ENCODE peak calls at places on chromosomes 16 and 17, in five cellular contexts. W, B, G, I and K are unnamed samples.

GRCh38 chr17:78935419-78936323 is 10.5 kb upstream of the TIMP2 start:
- DNase-seq in W (peak; percentile 98), B (peak; percentile 94), G (peak; percentile 61), I (no peak), K (no peak)

GRCh38 chr16:27982184-27982583 is 81.3 kb downstream of the GSG1L start:
- DNase-seq in W (no peak), B (no peak), G (no peak), I (no peak), K (no peak)

GRCh38 chr17:18362509-18363020 is 785 bp downstream of the SHMT1 start:
- DNase-seq in W (peak; percentile 57), B (peak; percentile 71), G (no peak), I (no peak), K (peak; percentile 98)

GRCh38 chr16:75818491-75818890 is 92.2 kb upstream of the CPHXL start:
- DNase-seq in W (peak; percentile 0), B (no peak), G (no peak), I (no peak), K (no peak)

GRCh38 chr16:81567987-81568748 is 123.6 kb downstream of the CMIP start:
- DNase-seq in W (peak; percentile 57), B (no peak), G (no peak), I (no peak), K (peak; percentile 13)

GRCh38 chr17:81815646-81815985 is 11.7 kb downstream of the GCGR start:
- DNase-seq in W (no peak), B (no peak), G (no peak), I (no peak), K (no peak)

GRCh38 chr16:30609002-30609927 is 924 bp downstream of the ZNF689 start:
- DNase-seq in W (peak; percentile 59), B (no peak), G (no peak), I (peak; percentile 15), K (peak; percentile 60)

GRCh38 chr17:57401556-57402488 is 145.5 kb downstream of the MSI2 start:
- DNase-seq in W (no peak), B (no peak), G (no peak), I (no peak), K (no peak)

GRCh38 chr17:1229891-1230571 is 40.2 kb upstream of the BHLHA9 start:
- DNase-seq in W (no peak), B (no peak), G (no peak), I (no peak), K (no peak)

GRCh38 chr17:80834896-80835281 is 156.8 kb upstream of the CHMP6 start:
- DNase-seq in W (no peak), B (no peak), G (no peak), I (no peak), K (no peak)

GRCh38 chr17:59493867-59494266 is 71.5 kb upstream of the DHX40 start:
- DNase-seq in W (no peak), B (no peak), G (no peak), I (no peak), K (no peak)

GRCh38 chr16:35391328-35391727 is 1931.9 kb downstream of the TP53TG3F start:
- DNase-seq in W (no peak), B (no peak), G (no peak), I (no peak), K (no peak)

GRCh38 chr16:65319621-65320231 is 197.9 kb upstream of the CDH11 start:
- DNase-seq in W (no peak), B (no peak), G (no peak), I (no peak), K (no peak)

GRCh38 chr17:17906418-17907215 is 65.6 kb downstream of the TOM1L2 start:
- DNase-seq in W (no peak), B (no peak), G (no peak), I (no peak), K (no peak)

GRCh38 chr17:77701996-77702395 is 256.5 kb upstream of the TNRC6C start:
- DNase-seq in W (no peak), B (no peak), G (no peak), I (no peak), K (no peak)

GRCh38 chr16:27264151-27264550 is 4.4 kb downstream of the NSMCE1 start:
- DNase-seq in W (peak; percentile 79), B (no peak), G (no peak), I (no peak), K (peak; percentile 27)

GRCh38 chr16:82061861-82062525 is 26.9 kb downstream of the HSD17B2 start:
- DNase-seq in W (peak; percentile 40), B (no peak), G (no peak), I (no peak), K (no peak)

GRCh38 chr16:71900336-71900735 is 5.0 kb downstream of the IST1 start:
- DNase-seq in W (peak; percentile 38), B (no peak), G (no peak), I (no peak), K (no peak)
- H3K4me1 ChIP-seq in W (peaks cover 9% of the 10 kb centered on the region), B (peaks cover 69% of the 10 kb centered on the region), G (peaks cover 68% of the 10 kb centered on the region), I (peaks cover 40% of the 10 kb centered on the region), K (peaks cover 39% of the 10 kb centered on the region)

GRCh38 chr17:38504216-38504615 is 76.0 kb downstream of the ARHGAP23 start:
- DNase-seq in W (no peak), B (no peak), G (no peak), I (no peak), K (no peak)
- H3K36me3 ChIP-seq in W (no peaks in the 10 kb centered on the region), B (peaks cover 73% of the 10 kb centered on the region), G (peaks cover 43% of the 10 kb centered on the region), I (no peaks in the 10 kb centered on the region), K (peaks cover 7% of the 10 kb centered on the region)

GRCh38 chr16:56866955-56867830 is 2.2 kb downstream of the SLC12A3 start:
- DNase-seq in W (peak; percentile 80), B (no peak), G (no peak), I (peak; percentile 18), K (peak; percentile 32)

GRCh38 chr16:56868175-56868574 is 3.2 kb downstream of the SLC12A3 start:
- DNase-seq in W (no peak), B (no peak), G (no peak), I (no peak), K (no peak)

GRCh38 chr16:56870271-56870888 is 5.4 kb downstream of the SLC12A3 start:
- DNase-seq in W (no peak), B (no peak), G (no peak), I (no peak), K (no peak)

GRCh38 chr16:56871172-56871593 is 6.2 kb downstream of the SLC12A3 start:
- DNase-seq in W (peak; percentile 38), B (no peak), G (no peak), I (no peak), K (no peak)

GRCh38 chr16:56869513-56870270 is 4.7 kb downstream of the SLC12A3 start:
- DNase-seq in W (peak; percentile 26), B (no peak), G (no peak), I (no peak), K (peak; percentile 17)
- H3K4me3 ChIP-seq in W (no peak overlapping the region), B (no peak overlapping the region), G (no peak overlapping the region), I (no peak overlapping the region), K (no peak overlapping the region)

GRCh38 chr17:7218166-7218565 is 1.5 kb downstream of the DLG4 start:
- DNase-seq in W (no peak), B (no peak), G (no peak), I (no peak), K (no peak)

GRCh38 chr17:7217113-7217987 is 2.3 kb downstream of the DLG4 start:
- DNase-seq in W (peak; percentile 90), B (no peak), G (no peak), I (no peak), K (peak; percentile 40)

GRCh38 chr17:7219812-7220592 is at the start of the genes ACADVL and DLG4:
- DNase-seq in W (peak; percentile 94), B (peak; percentile 97), G (peak; percentile 89), I (peak; percentile 61), K (peak; percentile 90)

GRCh38 chr17:7219434-7219811 is 213 bp downstream of the DLG4 start:
- DNase-seq in W (no peak), B (no peak), G (no peak), I (no peak), K (no peak)

GRCh38 chr17:7218774-7219173 is 862 bp downstream of the DLG4 start:
- DNase-seq in W (no peak), B (no peak), G (no peak), I (no peak), K (no peak)
- H3K4me1 ChIP-seq in W (peaks cover 32% of the 10 kb centered on the region), B (peaks cover 81% of the 10 kb centered on the region), G (peaks cover 31% of the 10 kb centered on the region), I (peaks cover 37% of the 10 kb centered on the region), K (peaks cover 35% of the 10 kb centered on the region)